ENCODE peak calls at places on chromosomes 4 and X, in nine cellular contexts. One of them, this sample, is unnamed.

GRCh38 chr4:83870551-83870950 is 334.6 kb downstream of the GPAT3 start:
- DNase-seq in OCI-LY7: no peak
- DNase-seq in uterus: no peak
- DNase-seq in spleen: no peak
- DNase-seq in left ventricle myocardium inferior: no peak
- DNase-seq in neural progenitor cell: no peak
- DNase-seq in cardiac muscle cell: no peak
- DNase-seq in heart right ventricle: no peak
- DNase-seq in tibial artery: no peak
- DNase-seq in this sample: no peak

GRCh38 chr4:84690481-84690880 is 107.6 kb downstream of the CDS1 start:
- DNase-seq in OCI-LY7: no peak
- DNase-seq in uterus: no peak
- DNase-seq in spleen: no peak
- DNase-seq in left ventricle myocardium inferior: no peak
- DNase-seq in neural progenitor cell: no peak
- DNase-seq in cardiac muscle cell: no peak
- DNase-seq in heart right ventricle: no peak
- DNase-seq in tibial artery: no peak
- DNase-seq in this sample: no peak

GRCh38 chr4:14247767-14248166 is 620.2 kb upstream of the BOD1L1 start:
- DNase-seq in OCI-LY7: no peak
- DNase-seq in uterus: no peak
- DNase-seq in spleen: no peak
- DNase-seq in left ventricle myocardium inferior: no peak
- DNase-seq in neural progenitor cell: peak; percentile 33
- DNase-seq in cardiac muscle cell: peak; percentile 10
- DNase-seq in heart right ventricle: no peak
- DNase-seq in tibial artery: no peak
- DNase-seq in this sample: no peak

GRCh38 chr4:71355045-71355444 is 16.2 kb downstream of the SLC4A4 start:
- DNase-seq in OCI-LY7: no peak
- DNase-seq in uterus: no peak
- DNase-seq in spleen: no peak
- DNase-seq in left ventricle myocardium inferior: no peak
- DNase-seq in neural progenitor cell: no peak
- DNase-seq in cardiac muscle cell: no peak
- DNase-seq in heart right ventricle: no peak
- DNase-seq in tibial artery: no peak
- DNase-seq in this sample: no peak

GRCh38 chr4:4995866-4996265 is 23.4 kb downstream of the CYTL1 start:
- DNase-seq in OCI-LY7: no peak
- DNase-seq in uterus: peak; percentile 46
- DNase-seq in spleen: no peak
- DNase-seq in left ventricle myocardium inferior: no peak
- DNase-seq in neural progenitor cell: no peak
- DNase-seq in cardiac muscle cell: no peak
- DNase-seq in heart right ventricle: no peak
- DNase-seq in tibial artery: no peak
- DNase-seq in this sample: no peak

GRCh38 chr4:86653237-86653865 is 59.2 kb downstream of the PTPN13 start:
- DNase-seq in OCI-LY7: peak; percentile 39
- DNase-seq in uterus: no peak
- DNase-seq in spleen: no peak
- DNase-seq in left ventricle myocardium inferior: no peak
- DNase-seq in neural progenitor cell: no peak
- DNase-seq in cardiac muscle cell: no peak
- DNase-seq in heart right ventricle: no peak
- DNase-seq in tibial artery: no peak
- DNase-seq in this sample: no peak

GRCh38 chrX:95764972-95765451 is 919.6 kb upstream of the DIAPH2 start:
- DNase-seq in OCI-LY7: peak; percentile 7
- DNase-seq in uterus: no peak
- DNase-seq in spleen: no peak
- DNase-seq in left ventricle myocardium inferior: no peak
- DNase-seq in neural progenitor cell: peak; percentile 76
- DNase-seq in cardiac muscle cell: peak; percentile 75
- DNase-seq in heart right ventricle: no peak
- DNase-seq in tibial artery: no peak
- DNase-seq in this sample: no peak

GRCh38 chr4:52106142-52106541 is 55.0 kb downstream of the SPATA18 start:
- DNase-seq in OCI-LY7: no peak
- DNase-seq in uterus: no peak
- DNase-seq in spleen: no peak
- DNase-seq in left ventricle myocardium inferior: no peak
- DNase-seq in neural progenitor cell: no peak
- DNase-seq in cardiac muscle cell: no peak
- DNase-seq in heart right ventricle: no peak
- DNase-seq in tibial artery: no peak
- DNase-seq in this sample: no peak

GRCh38 chr4:165175879-165176278 is 31.5 kb upstream of the KLHL2 start:
- DNase-seq in OCI-LY7: no peak
- DNase-seq in uterus: no peak
- DNase-seq in spleen: no peak
- DNase-seq in left ventricle myocardium inferior: no peak
- DNase-seq in neural progenitor cell: no peak
- DNase-seq in cardiac muscle cell: no peak
- DNase-seq in heart right ventricle: no peak
- DNase-seq in tibial artery: no peak
- DNase-seq in this sample: no peak

GRCh38 chr4:681736-682451 is 7.1 kb downstream of the SLC49A3 start:
- DNase-seq in OCI-LY7: no peak
- DNase-seq in uterus: no peak
- DNase-seq in spleen: peak; percentile 84
- DNase-seq in left ventricle myocardium inferior: no peak
- DNase-seq in neural progenitor cell: peak; percentile 63
- DNase-seq in cardiac muscle cell: no peak
- DNase-seq in heart right ventricle: no peak
- DNase-seq in tibial artery: no peak
- DNase-seq in this sample: no peak

GRCh38 chr4:46856347-46856746 is 52.7 kb downstream of the COX7B2 start:
- DNase-seq in OCI-LY7: no peak
- DNase-seq in uterus: no peak
- DNase-seq in spleen: no peak
- DNase-seq in left ventricle myocardium inferior: no peak
- DNase-seq in neural progenitor cell: no peak
- DNase-seq in cardiac muscle cell: no peak
- DNase-seq in heart right ventricle: no peak
- DNase-seq in tibial artery: no peak
- DNase-seq in this sample: no peak

GRCh38 chr4:183241322-183241640 is 78.8 kb downstream of the CLDN22 start:
- DNase-seq in OCI-LY7: no peak
- DNase-seq in uterus: no peak
- DNase-seq in spleen: no peak
- DNase-seq in left ventricle myocardium inferior: no peak
- DNase-seq in neural progenitor cell: no peak
- DNase-seq in cardiac muscle cell: no peak
- DNase-seq in heart right ventricle: no peak
- DNase-seq in tibial artery: no peak
- DNase-seq in this sample: no peak

GRCh38 chr4:52836653-52837052 is 25.5 kb upstream of the RASL11B start:
- DNase-seq in OCI-LY7: no peak
- DNase-seq in uterus: no peak
- DNase-seq in spleen: no peak
- DNase-seq in left ventricle myocardium inferior: no peak
- DNase-seq in neural progenitor cell: no peak
- DNase-seq in cardiac muscle cell: no peak
- DNase-seq in heart right ventricle: no peak
- DNase-seq in tibial artery: no peak
- DNase-seq in this sample: no peak

GRCh38 chrX:138791551-138791950 is 80.0 kb upstream of the FGF13 start:
- DNase-seq in OCI-LY7: no peak
- DNase-seq in uterus: no peak
- DNase-seq in spleen: no peak
- DNase-seq in left ventricle myocardium inferior: no peak
- DNase-seq in neural progenitor cell: no peak
- DNase-seq in cardiac muscle cell: no peak
- DNase-seq in heart right ventricle: no peak
- DNase-seq in tibial artery: no peak
- DNase-seq in this sample: no peak

GRCh38 chr4:146073517-146073916 is 102.0 kb upstream of the LSM6 start:
- DNase-seq in OCI-LY7: no peak
- DNase-seq in uterus: no peak
- DNase-seq in spleen: no peak
- DNase-seq in left ventricle myocardium inferior: no peak
- DNase-seq in neural progenitor cell: no peak
- DNase-seq in cardiac muscle cell: no peak
- DNase-seq in heart right ventricle: no peak
- DNase-seq in tibial artery: no peak
- DNase-seq in this sample: no peak

GRCh38 chr4:101256222-101256621 is 91.1 kb downstream of the PPP3CA start:
- DNase-seq in OCI-LY7: no peak
- DNase-seq in uterus: no peak
- DNase-seq in spleen: no peak
- DNase-seq in left ventricle myocardium inferior: no peak
- DNase-seq in neural progenitor cell: no peak
- DNase-seq in cardiac muscle cell: no peak
- DNase-seq in heart right ventricle: no peak
- DNase-seq in tibial artery: no peak
- DNase-seq in this sample: no peak
- H3K4me1 ChIP-seq in OCI-LY7: no peaks in the 10 kb centered on the region
- H3K4me1 ChIP-seq in uterus: no peaks in the 10 kb centered on the region
- H3K4me1 ChIP-seq in spleen: peaks cover 30% of the 10 kb centered on the region
- H3K4me1 ChIP-seq in left ventricle myocardium inferior: peaks cover 61% of the 10 kb centered on the region
- H3K4me1 ChIP-seq in neural progenitor cell: peaks cover 19% of the 10 kb centered on the region
- H3K4me1 ChIP-seq in cardiac muscle cell: peaks cover 20% of the 10 kb centered on the region
- H3K4me1 ChIP-seq in heart right ventricle: peaks cover 25% of the 10 kb centered on the region
- H3K4me1 ChIP-seq in tibial artery: peaks cover 10% of the 10 kb centered on the region
- H3K4me1 ChIP-seq in this sample: peaks cover 6% of the 10 kb centered on the region

GRCh38 chr4:99734583-99735322 is 77.1 kb upstream of the C4orf54 start:
- DNase-seq in OCI-LY7: no peak
- DNase-seq in uterus: no peak
- DNase-seq in spleen: no peak
- DNase-seq in left ventricle myocardium inferior: no peak
- DNase-seq in neural progenitor cell: no peak
- DNase-seq in cardiac muscle cell: no peak
- DNase-seq in heart right ventricle: no peak
- DNase-seq in tibial artery: no peak
- DNase-seq in this sample: no peak

GRCh38 chr4:99736846-99737245 is 79.2 kb upstream of the C4orf54 start:
- DNase-seq in OCI-LY7: no peak
- DNase-seq in uterus: no peak
- DNase-seq in spleen: no peak
- DNase-seq in left ventricle myocardium inferior: no peak
- DNase-seq in neural progenitor cell: no peak
- DNase-seq in cardiac muscle cell: no peak
- DNase-seq in heart right ventricle: no peak
- DNase-seq in tibial artery: no peak
- DNase-seq in this sample: no peak

GRCh38 chr4:99735822-99736221 is 78.2 kb upstream of the C4orf54 start:
- DNase-seq in OCI-LY7: no peak
- DNase-seq in uterus: no peak
- DNase-seq in spleen: no peak
- DNase-seq in left ventricle myocardium inferior: no peak
- DNase-seq in neural progenitor cell: no peak
- DNase-seq in cardiac muscle cell: no peak
- DNase-seq in heart right ventricle: no peak
- DNase-seq in tibial artery: no peak
- DNase-seq in this sample: no peak
- TF ChIP-seq CTCF in OCI-LY7: no peak
- TF ChIP-seq CTCF in uterus: no peak
- TF ChIP-seq CTCF in spleen: no peak
- TF ChIP-seq CTCF in left ventricle myocardium inferior: no peak
- TF ChIP-seq CTCF in neural progenitor cell: no peak
- TF ChIP-seq CTCF in cardiac muscle cell: no peak
- TF ChIP-seq CTCF in heart right ventricle: no peak
- TF ChIP-seq CTCF in tibial artery: no peak
- TF ChIP-seq CTCF in this sample: no peak

DNA sequence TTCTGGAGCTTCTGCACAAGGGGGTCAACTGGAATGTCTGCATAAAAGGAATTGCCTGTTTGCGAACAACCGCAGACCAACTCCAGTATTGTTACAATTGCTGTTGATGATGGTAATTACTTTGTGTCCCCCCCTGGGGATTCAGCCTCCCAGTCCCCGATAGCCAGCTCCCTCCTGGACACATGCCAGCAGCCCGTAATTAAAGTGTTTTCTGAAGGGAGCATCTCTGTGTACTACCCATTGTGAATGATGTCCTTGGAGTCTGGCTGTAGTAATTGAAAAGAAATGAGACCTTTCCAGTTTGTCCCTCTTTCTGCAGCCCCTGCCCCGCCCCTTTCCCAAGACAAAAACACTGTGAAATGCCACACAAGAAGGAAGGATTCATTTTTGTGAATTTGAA is 377.1 kb upstream of the LCORL start:
- DNase-seq in OCI-LY7: no peak
- DNase-seq in uterus: no peak
- DNase-seq in spleen: no peak
- DNase-seq in left ventricle myocardium inferior: no peak
- DNase-seq in neural progenitor cell: peak; percentile 70
- DNase-seq in cardiac muscle cell: no peak
- DNase-seq in heart right ventricle: no peak
- DNase-seq in tibial artery: no peak
- DNase-seq in this sample: no peak
- H3K9me3 ChIP-seq in OCI-LY7: peaks cover 4% of the 10 kb centered on the region
- H3K9me3 ChIP-seq in uterus: no peaks in the 10 kb centered on the region
- H3K9me3 ChIP-seq in spleen: no peaks in the 10 kb centered on the region
- H3K9me3 ChIP-seq in left ventricle myocardium inferior: no peaks in the 10 kb centered on the region
- H3K9me3 ChIP-seq in neural progenitor cell: no peaks in the 10 kb centered on the region
- H3K9me3 ChIP-seq in cardiac muscle cell: no peaks in the 10 kb centered on the region
- H3K9me3 ChIP-seq in heart right ventricle: no peaks in the 10 kb centered on the region
- H3K9me3 ChIP-seq in tibial artery: no peaks in the 10 kb centered on the region
- H3K9me3 ChIP-seq in this sample: no peaks in the 10 kb centered on the region

GRCh38 chr4:65834707-65835106 is 164.4 kb upstream of the EPHA5 start:
- DNase-seq in OCI-LY7: no peak
- DNase-seq in uterus: no peak
- DNase-seq in spleen: no peak
- DNase-seq in left ventricle myocardium inferior: no peak
- DNase-seq in neural progenitor cell: no peak
- DNase-seq in cardiac muscle cell: no peak
- DNase-seq in heart right ventricle: no peak
- DNase-seq in tibial artery: no peak
- DNase-seq in this sample: no peak
- H3K4me1 ChIP-seq in OCI-LY7: no peaks in the 10 kb centered on the region
- H3K4me1 ChIP-seq in uterus: no peaks in the 10 kb centered on the region
- H3K4me1 ChIP-seq in spleen: no peaks in the 10 kb centered on the region
- H3K4me1 ChIP-seq in left ventricle myocardium inferior: no peaks in the 10 kb centered on the region
- H3K4me1 ChIP-seq in neural progenitor cell: no peaks in the 10 kb centered on the region
- H3K4me1 ChIP-seq in cardiac muscle cell: no peaks in the 10 kb centered on the region
- H3K4me1 ChIP-seq in heart right ventricle: no peaks in the 10 kb centered on the region
- H3K4me1 ChIP-seq in tibial artery: no peaks in the 10 kb centered on the region
- H3K4me1 ChIP-seq in this sample: no peaks in the 10 kb centered on the region

GRCh38 chr4:80335554-80336358 is at the start of gene CFAP299:
- DNase-seq in OCI-LY7: peak; percentile 88
- DNase-seq in uterus: peak; percentile 60
- DNase-seq in spleen: peak; percentile 84
- DNase-seq in left ventricle myocardium inferior: peak; percentile 82
- DNase-seq in neural progenitor cell: peak; percentile 94
- DNase-seq in cardiac muscle cell: peak; percentile 92
- DNase-seq in heart right ventricle: peak; percentile 74
- DNase-seq in tibial artery: peak; percentile 71
- DNase-seq in this sample: peak; percentile 84
- TF ChIP-seq CTCF in OCI-LY7: peak; percentile 61
- TF ChIP-seq CTCF in uterus: peak; percentile 39
- TF ChIP-seq CTCF in spleen: peak; percentile 47
- TF ChIP-seq CTCF in left ventricle myocardium inferior: peak; percentile 63
- TF ChIP-seq CTCF in neural progenitor cell: peak; percentile 66
- TF ChIP-seq CTCF in cardiac muscle cell: peak; percentile 49
- TF ChIP-seq CTCF in heart right ventricle: no peak
- TF ChIP-seq CTCF in tibial artery: peak; percentile 26
- TF ChIP-seq CTCF in this sample: peak; percentile 32

GRCh38 chr4:38387819-38388218 is 276.2 kb upstream of the KLF3 start:
- DNase-seq in OCI-LY7: no peak
- DNase-seq in uterus: no peak
- DNase-seq in spleen: no peak
- DNase-seq in left ventricle myocardium inferior: no peak
- DNase-seq in neural progenitor cell: no peak
- DNase-seq in cardiac muscle cell: no peak
- DNase-seq in heart right ventricle: no peak
- DNase-seq in tibial artery: no peak
- DNase-seq in this sample: no peak
- H3K9me3 ChIP-seq in OCI-LY7: no peaks in the 10 kb centered on the region
- H3K9me3 ChIP-seq in uterus: no peaks in the 10 kb centered on the region
- H3K9me3 ChIP-seq in spleen: peaks cover 40% of the 10 kb centered on the region
- H3K9me3 ChIP-seq in left ventricle myocardium inferior: peaks cover 24% of the 10 kb centered on the region
- H3K9me3 ChIP-seq in neural progenitor cell: peaks cover 16% of the 10 kb centered on the region
- H3K9me3 ChIP-seq in cardiac muscle cell: no peaks in the 10 kb centered on the region
- H3K9me3 ChIP-seq in heart right ventricle: no peaks in the 10 kb centered on the region
- H3K9me3 ChIP-seq in tibial artery: peaks cover 5% of the 10 kb centered on the region
- H3K9me3 ChIP-seq in this sample: no peaks in the 10 kb centered on the region

This sample was measured in left lung.